ENCODE peak calls at places on chromosomes 7 and 10, in five cellular contexts. One of them, this sample, is unnamed.

GRCh38 chr7:91420606-91421390 is 156.6 kb downstream of the FZD1 start:
- DNase-seq in NCI-H460: no peak
- DNase-seq in SW 1271: no peak
- DNase-seq in activated CD8-positive, alpha-beta memory T cell treated with anti-CD3 and anti-CD28 coated beads for 48 hours: no peak
- DNase-seq in anterior cingulate cortex: no peak
- DNase-seq in this sample: no peak

GRCh38 chr7:910931-911431 is 34.6 kb downstream of the GET4 start:
- DNase-seq in NCI-H460: no peak
- DNase-seq in SW 1271: no peak
- DNase-seq in activated CD8-positive, alpha-beta memory T cell treated with anti-CD3 and anti-CD28 coated beads for 48 hours: no peak
- DNase-seq in anterior cingulate cortex: no peak
- DNase-seq in this sample: no peak

GRCh38 chr7:131961281-131961680 is 404.9 kb upstream of the PODXL start:
- DNase-seq in NCI-H460: no peak
- DNase-seq in SW 1271: no peak
- DNase-seq in activated CD8-positive, alpha-beta memory T cell treated with anti-CD3 and anti-CD28 coated beads for 48 hours: no peak
- DNase-seq in anterior cingulate cortex: no peak
- DNase-seq in this sample: no peak

GRCh38 chr7:46672861-46673260 is 751.8 kb upstream of the IGFBP3 start:
- DNase-seq in NCI-H460: no peak
- DNase-seq in SW 1271: no peak
- DNase-seq in activated CD8-positive, alpha-beta memory T cell treated with anti-CD3 and anti-CD28 coated beads for 48 hours: no peak
- DNase-seq in anterior cingulate cortex: no peak
- DNase-seq in this sample: no peak

GRCh38 chr10:11009471-11010308 is 8.0 kb upstream of the CELF2 start:
- DNase-seq in NCI-H460: no peak
- DNase-seq in SW 1271: no peak
- DNase-seq in activated CD8-positive, alpha-beta memory T cell treated with anti-CD3 and anti-CD28 coated beads for 48 hours: no peak
- DNase-seq in anterior cingulate cortex: no peak
- DNase-seq in this sample: no peak

GRCh38 chr10:110274629-110275028 is 30.1 kb downstream of the SMNDC1 start:
- DNase-seq in NCI-H460: no peak
- DNase-seq in SW 1271: no peak
- DNase-seq in activated CD8-positive, alpha-beta memory T cell treated with anti-CD3 and anti-CD28 coated beads for 48 hours: no peak
- DNase-seq in anterior cingulate cortex: no peak
- DNase-seq in this sample: no peak

GRCh38 chr10:49111320-49111698 is 4.0 kb downstream of the VSTM4 start:
- DNase-seq in NCI-H460: no peak
- DNase-seq in SW 1271: no peak
- DNase-seq in activated CD8-positive, alpha-beta memory T cell treated with anti-CD3 and anti-CD28 coated beads for 48 hours: no peak
- DNase-seq in anterior cingulate cortex: no peak
- DNase-seq in this sample: no peak

GRCh38 chr10:51679841-51680240 is 19.6 kb downstream of the CSTF2T start:
- DNase-seq in NCI-H460: no peak
- DNase-seq in SW 1271: no peak
- DNase-seq in activated CD8-positive, alpha-beta memory T cell treated with anti-CD3 and anti-CD28 coated beads for 48 hours: no peak
- DNase-seq in anterior cingulate cortex: no peak
- DNase-seq in this sample: no peak

GRCh38 chr10:74645681-74646080 is 180.7 kb upstream of the KAT6B start:
- DNase-seq in NCI-H460: no peak
- DNase-seq in SW 1271: no peak
- DNase-seq in activated CD8-positive, alpha-beta memory T cell treated with anti-CD3 and anti-CD28 coated beads for 48 hours: no peak
- DNase-seq in anterior cingulate cortex: no peak
- DNase-seq in this sample: no peak

GRCh38 chr10:108374991-108375390 is 1210.5 kb upstream of the SORCS1 start:
- DNase-seq in NCI-H460: no peak
- DNase-seq in SW 1271: no peak
- DNase-seq in activated CD8-positive, alpha-beta memory T cell treated with anti-CD3 and anti-CD28 coated beads for 48 hours: no peak
- DNase-seq in anterior cingulate cortex: no peak
- DNase-seq in this sample: no peak

GRCh38 chr10:71608863-71609768 is 110.5 kb downstream of the C10orf105 start:
- DNase-seq in NCI-H460: peak
- DNase-seq in SW 1271: peak
- DNase-seq in activated CD8-positive, alpha-beta memory T cell treated with anti-CD3 and anti-CD28 coated beads for 48 hours: peak
- DNase-seq in anterior cingulate cortex: peak
- DNase-seq in this sample: peak

GRCh38 chr10:78571916-78572315 is 496.9 kb upstream of the ZMIZ1 start:
- DNase-seq in NCI-H460: no peak
- DNase-seq in SW 1271: no peak
- DNase-seq in activated CD8-positive, alpha-beta memory T cell treated with anti-CD3 and anti-CD28 coated beads for 48 hours: no peak
- DNase-seq in anterior cingulate cortex: no peak
- DNase-seq in this sample: no peak

GRCh38 chr7:1049006-1049741 is 4.8 kb downstream of the GPR146 start:
- DNase-seq in NCI-H460: no peak
- DNase-seq in SW 1271: no peak
- DNase-seq in activated CD8-positive, alpha-beta memory T cell treated with anti-CD3 and anti-CD28 coated beads for 48 hours: no peak
- DNase-seq in anterior cingulate cortex: no peak
- DNase-seq in this sample: no peak

GRCh38 chr10:50615654-50616053 is 8.1 kb downstream of the SGMS1 start:
- DNase-seq in NCI-H460: no peak
- DNase-seq in SW 1271: no peak
- DNase-seq in activated CD8-positive, alpha-beta memory T cell treated with anti-CD3 and anti-CD28 coated beads for 48 hours: no peak
- DNase-seq in anterior cingulate cortex: no peak
- DNase-seq in this sample: no peak

GRCh38 chr7:104207731-104208420 is at the start of gene ORC5:
- DNase-seq in NCI-H460: peak
- DNase-seq in SW 1271: peak
- DNase-seq in activated CD8-positive, alpha-beta memory T cell treated with anti-CD3 and anti-CD28 coated beads for 48 hours: peak
- DNase-seq in anterior cingulate cortex: peak
- DNase-seq in this sample: peak

GRCh38 chr7:100378114-100378760 is 5.0 kb downstream of the PILRA start:
- DNase-seq in NCI-H460: no peak
- DNase-seq in SW 1271: no peak
- DNase-seq in activated CD8-positive, alpha-beta memory T cell treated with anti-CD3 and anti-CD28 coated beads for 48 hours: no peak
- DNase-seq in anterior cingulate cortex: no peak
- DNase-seq in this sample: no peak

GRCh38 chr10:12975906-12976305 is 25.6 kb downstream of the CCDC3 start:
- DNase-seq in NCI-H460: no peak
- DNase-seq in SW 1271: no peak
- DNase-seq in activated CD8-positive, alpha-beta memory T cell treated with anti-CD3 and anti-CD28 coated beads for 48 hours: no peak
- DNase-seq in anterior cingulate cortex: no peak
- DNase-seq in this sample: no peak